ENCODE peak calls at places on chromosomes 5 and 9, in six cellular contexts. J is OCI-LY7, E is AG04450, Z is lower lobe of right lung, C is GM23248, K is heart left ventricle. H is an unnamed sample.
A peak's percentile ranks its signal among the peaks of the same experiment; 100 is the strongest.

GRCh38 chr9:84137968-84138367 is 157.4 kb downstream of the RMI1 start:
- DNase-seq in J (peak; percentile 2), E (no peak), Z (no peak), C (no peak), K (no peak), H (no peak)

GRCh38 chr5:1918488-1919208 is 35.9 kb upstream of the IRX4 start:
- DNase-seq in J (no peak), E (no peak), Z (no peak), C (no peak), K (no peak), H (no peak)

GRCh38 chr5:156647034-156647451 is 203.1 kb upstream of the PPP1R2B start:
- DNase-seq in J (no peak), E (no peak), Z (no peak), C (no peak), K (no peak), H (no peak)

GRCh38 chr9:88775037-88775471 is 216.2 kb upstream of the S1PR3 start:
- DNase-seq in J (no peak), E (peak; percentile 85), Z (no peak), C (peak; percentile 94), K (no peak), H (no peak)

GRCh38 chr5:78983601-78984000 is 1.5 kb downstream of the ARSB start:
- DNase-seq in J (peak; percentile 55), E (no peak), Z (no peak), C (no peak), K (no peak), H (no peak)

GRCh38 chr5:59528226-59528862 is 365.2 kb downstream of the PDE4D start:
- DNase-seq in J (no peak), E (no peak), Z (no peak), C (no peak), K (no peak), H (no peak)

GRCh38 chr9:126689027-126689825 is 75.5 kb downstream of the LMX1B start:
- DNase-seq in J (no peak), E (no peak), Z (no peak), C (no peak), K (peak; percentile 43), H (no peak)

GRCh38 chr5:34534237-34535108 is 121.7 kb upstream of the RAI14 start:
- DNase-seq in J (no peak), E (peak; percentile 87), Z (no peak), C (peak; percentile 92), K (no peak), H (no peak)

GRCh38 chr5:10456583-10457562 is 15.2 kb downstream of the ROPN1L start:
- DNase-seq in J (no peak), E (no peak), Z (no peak), C (peak; percentile 87), K (no peak), H (no peak)

GRCh38 chr9:85213650-85214607 is 527.8 kb downstream of the AGTPBP1 start:
- DNase-seq in J (no peak), E (no peak), Z (no peak), C (no peak), K (no peak), H (no peak)

GRCh38 chr5:80975065-80975464 is 14.9 kb downstream of the RASGRF2 start:
- DNase-seq in J (no peak), E (no peak), Z (no peak), C (no peak), K (no peak), H (no peak)
- H3K27ac ChIP-seq in J (no peak overlapping the region), E (no peak overlapping the region), Z (no peak overlapping the region), C (no peak overlapping the region), K (peak overlapping the region; percentile 78), H (no peak overlapping the region)

DNA sequence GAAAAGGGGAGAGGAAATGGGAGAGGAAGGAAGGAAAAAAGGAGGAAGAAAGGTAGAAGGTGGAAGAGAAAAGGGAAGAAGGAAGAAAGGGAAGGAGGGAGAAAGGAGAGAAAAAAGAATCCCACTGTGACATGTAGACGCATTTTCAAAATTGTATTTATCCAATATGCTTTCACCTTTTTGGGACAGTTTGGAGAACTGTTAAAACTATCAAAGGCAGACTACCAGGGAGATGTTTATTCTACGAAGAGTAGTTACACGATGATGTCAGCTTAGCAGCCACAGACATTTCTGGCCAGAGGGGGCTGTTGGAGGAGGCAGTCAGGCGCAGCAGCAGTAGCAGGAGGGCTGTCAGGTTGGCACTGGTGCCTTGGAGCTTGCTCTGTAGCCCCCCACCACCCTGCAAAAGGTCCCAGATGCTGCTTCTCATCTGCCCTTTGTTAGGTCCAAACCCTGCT is 203.5 kb downstream of the SLIT3 start:
- DNase-seq in J (no peak), E (no peak), Z (no peak), C (peak; percentile 68), K (no peak), H (no peak)
- H3K27ac ChIP-seq in J (no peak overlapping the region), E (no peak overlapping the region), Z (no peak overlapping the region), C (no peak overlapping the region), K (no peak overlapping the region), H (no peak overlapping the region)

DNA sequence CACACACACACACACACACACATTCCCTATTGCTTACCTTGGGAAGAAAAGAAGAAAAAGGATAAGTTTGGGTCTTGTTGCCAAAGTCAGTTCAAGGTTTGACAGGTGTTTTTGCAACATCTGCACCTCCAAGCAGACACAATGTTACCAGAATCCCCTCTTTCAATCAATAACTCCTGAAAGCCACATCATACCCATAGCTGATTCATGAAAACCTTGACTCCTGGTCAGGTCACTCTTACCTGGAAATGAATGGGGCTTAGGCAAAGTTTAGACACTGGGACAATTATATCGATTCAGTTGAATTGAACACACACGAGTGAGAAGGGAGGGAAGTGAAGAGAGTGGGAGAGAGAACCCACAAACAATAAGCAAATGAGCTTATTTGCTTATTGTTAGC is 27.0 kb downstream of the IL9 start:
- DNase-seq in J (no peak), E (no peak), Z (no peak), C (no peak), K (no peak), H (no peak)
- H3K27ac ChIP-seq in J (no peak overlapping the region), E (no peak overlapping the region), Z (no peak overlapping the region), C (no peak overlapping the region), K (no peak overlapping the region), H (no peak overlapping the region)

GRCh38 chr9:130444565-130445221 is at the start of gene ASS1:
- DNase-seq in J (peak; percentile 13), E (no peak), Z (peak; percentile 89), C (peak; percentile 70), K (peak; percentile 87), H (peak; percentile 25)
- H3K27ac ChIP-seq in J (no peak within 1 kb of the TSS), E (peak within 1 kb of the TSS; percentile 89), Z (peak within 1 kb of the TSS; percentile 82), C (peak within 1 kb of the TSS; percentile 98), K (peak within 1 kb of the TSS; percentile 91), H (no peak within 1 kb of the TSS)

GRCh38 chr9:124385623-124386022 is 29.6 kb downstream of the PSMB7 start:
- DNase-seq in J (no peak), E (no peak), Z (no peak), C (no peak), K (no peak), H (no peak)

GRCh38 chr9:124390812-124391658 is 24.2 kb downstream of the PSMB7 start:
- DNase-seq in J (no peak), E (no peak), Z (no peak), C (peak; percentile 59), K (no peak), H (no peak)

GRCh38 chr9:124386201-124386600 is 29.0 kb downstream of the PSMB7 start:
- DNase-seq in J (no peak), E (no peak), Z (no peak), C (no peak), K (no peak), H (no peak)

GRCh38 chr9:124389146-124389939 is 25.9 kb downstream of the PSMB7 start:
- DNase-seq in J (no peak), E (no peak), Z (no peak), C (no peak), K (no peak), H (no peak)

GRCh38 chr9:124388275-124389048 is 26.8 kb downstream of the PSMB7 start:
- DNase-seq in J (peak; percentile 5), E (no peak), Z (no peak), C (no peak), K (no peak), H (no peak)
- H3K27ac ChIP-seq in J (no peak overlapping the region), E (no peak overlapping the region), Z (no peak overlapping the region), C (no peak overlapping the region), K (no peak overlapping the region), H (no peak overlapping the region)

DNA sequence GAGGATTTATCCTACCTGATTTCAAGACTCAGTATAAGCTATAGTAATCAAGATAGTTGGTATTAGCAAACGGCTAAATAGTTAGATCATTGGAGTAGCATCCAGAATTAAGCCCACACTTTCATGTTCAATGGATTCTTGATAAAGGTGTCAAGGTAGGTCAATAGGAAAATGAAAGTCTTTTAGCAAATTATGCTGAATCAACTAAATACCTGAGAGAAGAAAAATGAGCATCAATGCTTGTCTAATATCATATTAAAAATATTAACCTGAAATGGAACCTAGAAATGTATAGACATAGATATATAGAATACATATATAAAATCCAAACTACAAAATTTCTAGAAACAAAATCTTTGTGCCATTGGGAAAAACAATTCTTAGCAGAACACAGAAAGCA is 685.6 kb downstream of the DTWD2 start:
- DNase-seq in J (no peak), E (no peak), Z (no peak), C (no peak), K (no peak), H (no peak)
- H3K27ac ChIP-seq in J (no peak overlapping the region), E (no peak overlapping the region), Z (no peak overlapping the region), C (no peak overlapping the region), K (no peak overlapping the region), H (no peak overlapping the region)